ENCODE peak calls at places on chromosomes 12 and 14, in six cellular contexts. F, L, R, Z, G and D are unnamed samples.

GRCh38 chr12:108784270-108784669 is 53.0 kb upstream of the CORO1C start:
- DNase-seq in Z (no peak), R (no peak), G (no peak), L (no peak), F (no peak), D (no peak)

GRCh38 chr14:77599894-77600293 is 16.5 kb downstream of the SPTLC2 start:
- DNase-seq in L (no peak), R (no peak), F (no peak), Z (no peak), G (no peak), D (no peak)

GRCh38 chr14:55581011-55581806 is 1.2 kb downstream of the KTN1 start:
- DNase-seq in L (peak), F (peak), G (peak), Z (peak), R (peak), D (peak)

GRCh38 chr14:55458800-55459577 is 18.6 kb upstream of the TBPL2 start:
- DNase-seq in Z (no peak), F (no peak), R (no peak), G (peak), L (no peak), D (no peak)

GRCh38 chr14:31080060-31080459 is 53.9 kb upstream of the STRN3 start:
- DNase-seq in F (no peak), Z (no peak), R (no peak), G (no peak), L (no peak), D (no peak)

GRCh38 chr12:53096761-53097160 is 706 bp upstream of the IGFBP6 start:
- DNase-seq in Z (no peak), G (no peak), L (no peak), R (peak), F (no peak), D (no peak)

GRCh38 chr12:20628999-20629398 is 66.1 kb upstream of the SLCO1C1 start:
- DNase-seq in L (no peak), F (no peak), G (no peak), R (no peak), Z (no peak), D (no peak)

GRCh38 chr14:78758333-78758732 is 588.2 kb downstream of the NRXN3 start:
- DNase-seq in L (peak), G (peak), Z (no peak), F (peak), R (no peak), D (no peak)

GRCh38 chr14:24080888-24081738 is 9.8 kb downstream of the CPNE6 start:
- DNase-seq in L (peak), G (peak), R (peak), F (peak), Z (peak), D (no peak)

GRCh38 chr12:52311282-52311643 is 9.9 kb downstream of the KRT83 start:
- DNase-seq in G (no peak), F (no peak), Z (no peak), R (peak), L (no peak), D (no peak)

GRCh38 chr14:68848253-68848652 is 55.4 kb upstream of the ZFP36L1 start:
- DNase-seq in R (no peak), F (no peak), L (no peak), Z (no peak), G (no peak), D (no peak)